ENCODE peak calls at places on chromosomes 3 and 15, in nine cellular contexts. B, A, R, V, T, W, H, C and J are unnamed samples.

GRCh38 chr3:108412351-108412750 is 98.0 kb downstream of the MYH15 start:
- DNase-seq in T (no peak), R (no peak), A (no peak), C (no peak), B (no peak), W (no peak), V (no peak), H (no peak), J (no peak)

GRCh38 chr3:184366619-184367321 is 5.3 kb downstream of the POLR2H start:
- DNase-seq in T (no peak), W (peak; percentile 15), C (no peak), R (no peak), H (no peak), A (no peak), B (peak; percentile 82), V (no peak), J (no peak)

GRCh38 chr15:63121382-63122001 is at the start of gene LACTB:
- DNase-seq in B (peak; percentile 92), A (peak; percentile 76), W (peak; percentile 92), V (peak; percentile 64), T (peak; percentile 81), R (peak; percentile 89), C (peak; percentile 91), H (peak; percentile 93), J (peak; percentile 88)

GRCh38 chr15:20271647-20272046 is 270.0 kb downstream of the GOLGA6L6 start:
- DNase-seq in T (no peak), R (no peak), B (no peak), C (no peak), A (no peak), H (no peak), W (no peak), V (no peak), J (no peak)

GRCh38 chr3:197325773-197326172 is 27.4 kb upstream of the DLG1 start:
- DNase-seq in A (no peak), R (no peak), W (no peak), H (peak; percentile 26), B (no peak), V (no peak), T (no peak), C (no peak), J (no peak)

GRCh38 chr3:57903124-57903668 is 105.0 kb upstream of the FLNB start:
- DNase-seq in V (no peak), T (no peak), A (no peak), H (no peak), B (no peak), C (no peak), W (no peak), R (no peak), J (no peak)

GRCh38 chr3:99666201-99666600 is 27.8 kb downstream of the COL8A1 start:
- DNase-seq in H (no peak), C (no peak), V (no peak), A (no peak), W (no peak), T (no peak), B (no peak), R (no peak), J (no peak)

GRCh38 chr3:127366383-127366782 is 78.5 kb upstream of the PRR20G start:
- DNase-seq in V (no peak), H (peak; percentile 23), A (no peak), R (no peak), B (no peak), W (no peak), C (no peak), T (no peak), J (no peak)

GRCh38 chr3:153958635-153959320 is 162.4 kb upstream of the ARHGEF26 start:
- DNase-seq in B (peak; percentile 66), W (no peak), R (no peak), C (no peak), V (no peak), H (no peak), A (no peak), T (no peak), J (no peak)

GRCh38 chr15:62966294-62966693 is 76.3 kb upstream of the TPM1 start:
- DNase-seq in W (no peak), C (no peak), T (no peak), A (no peak), V (no peak), B (no peak), H (no peak), R (no peak), J (no peak)

GRCh38 chr3:178669046-178669445 is 132.8 kb downstream of the KCNMB2 start:
- DNase-seq in A (no peak), R (no peak), T (no peak), H (no peak), W (no peak), B (peak; percentile 14), C (no peak), V (no peak), J (no peak)

GRCh38 chr3:58463181-58463941 is 28.5 kb upstream of the KCTD6 start:
- DNase-seq in W (peak; percentile 81), T (peak; percentile 59), R (peak; percentile 63), B (peak; percentile 90), H (peak; percentile 68), V (peak; percentile 55), A (peak; percentile 41), C (peak; percentile 79), J (peak; percentile 86)

GRCh38 chr3:132198601-132199000 is 118.6 kb upstream of the ACP3 start:
- DNase-seq in A (no peak), H (no peak), C (no peak), W (no peak), B (no peak), T (no peak), V (no peak), R (no peak), J (no peak)

GRCh38 chr3:169772951-169773816 is at the start of gene MYNN:
- DNase-seq in C (peak; percentile 93), B (peak; percentile 86), V (peak; percentile 61), H (peak; percentile 95), A (peak; percentile 91), R (peak; percentile 92), T (peak; percentile 93), W (peak; percentile 95), J (peak; percentile 88)
- TF ChIP-seq CTCF in C (no peak), B (peak; percentile 23), V (no peak), H (no peak), A (no peak), R (no peak), T (no peak), W (no peak), J (peak; percentile 25)

DNA sequence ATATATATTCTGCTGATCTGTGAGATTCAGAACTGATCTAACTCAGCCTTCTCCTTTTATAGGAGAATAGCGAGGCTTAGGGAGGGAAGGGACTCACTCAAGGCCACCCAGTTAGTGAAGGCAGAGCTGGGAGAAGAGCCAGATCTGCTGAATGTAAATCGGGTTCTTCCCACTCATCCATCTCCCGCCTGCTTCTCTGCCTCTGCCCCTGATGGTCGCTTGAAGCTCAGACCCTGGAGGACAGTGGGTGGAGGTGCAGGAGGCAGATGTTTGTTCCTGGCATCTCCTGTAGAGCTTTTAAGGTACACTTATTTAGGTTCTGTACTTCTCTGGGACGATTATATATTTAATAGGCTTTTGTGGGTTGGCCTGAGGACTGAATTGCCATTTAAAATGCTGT is 4.3 kb downstream of the PDIA5 start:
- DNase-seq in H (no peak), B (no peak), V (no peak), R (no peak), T (no peak), C (no peak), W (no peak), A (no peak), J (no peak)
- TF ChIP-seq CTCF in H (peak; percentile 5), B (peak; percentile 11), V (peak; percentile 36), R (no peak), T (no peak), C (no peak), W (peak; percentile 2), A (no peak), J (no peak)

GRCh38 chr3:28727321-28727720 is 378.7 kb upstream of the AZI2 start:
- DNase-seq in W (no peak), B (no peak), V (no peak), C (no peak), H (no peak), R (no peak), T (no peak), A (no peak), J (no peak)

GRCh38 chr3:28726840-28727239 is 378.2 kb upstream of the AZI2 start:
- DNase-seq in T (no peak), R (peak; percentile 19), V (no peak), B (peak; percentile 13), C (peak; percentile 88), A (no peak), W (peak; percentile 74), H (peak; percentile 54), J (no peak)
- TF ChIP-seq CTCF in T (no peak), R (peak; percentile 62), V (peak; percentile 53), B (peak; percentile 52), C (peak; percentile 17), A (no peak), W (peak; percentile 82), H (peak; percentile 64), J (no peak)

GRCh38 chr15:60672400-60672799 is 193.5 kb upstream of the ICE2 start:
- DNase-seq in V (no peak), W (no peak), A (no peak), T (no peak), B (no peak), R (no peak), C (no peak), H (peak; percentile 68), J (no peak)
- TF ChIP-seq CTCF in V (no peak), W (no peak), A (no peak), T (no peak), B (no peak), R (no peak), C (no peak), H (peak; percentile 26), J (no peak)

DNA sequence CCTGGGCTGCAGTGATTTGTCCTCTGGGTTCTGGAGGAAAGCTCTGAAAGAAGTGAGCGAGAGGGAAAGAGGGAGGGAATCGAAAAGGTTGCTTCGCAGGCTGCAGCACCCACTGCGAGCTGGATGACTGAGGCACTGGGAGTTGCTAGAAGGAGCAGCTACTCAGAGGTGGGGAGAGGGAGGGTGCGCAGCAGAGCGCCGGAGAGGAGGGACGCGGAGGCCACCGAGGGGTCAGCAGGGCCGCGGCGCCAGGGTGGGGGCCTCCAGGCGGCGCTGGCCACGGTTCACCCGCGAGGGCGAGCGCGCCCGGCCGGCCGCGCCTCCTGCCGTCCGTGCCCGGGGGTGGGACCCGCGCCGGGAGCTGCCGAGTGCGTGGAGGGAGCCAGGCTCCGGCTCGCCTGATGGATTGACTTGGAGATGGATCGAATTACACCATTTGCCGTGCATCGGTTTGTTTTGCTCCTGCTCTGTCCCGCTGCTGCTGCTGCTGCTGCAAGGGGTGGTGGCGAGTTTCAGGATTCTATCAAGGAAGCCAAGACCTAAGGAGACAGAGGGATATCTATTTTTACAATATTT is at the start of gene SEMA6D:
- DNase-seq in H (no peak), C (peak; percentile 89), W (peak; percentile 66), B (peak; percentile 70), T (peak; percentile 63), A (no peak), R (peak; percentile 83), V (peak; percentile 54), J (no peak)
- TF ChIP-seq CTCF in H (no peak), C (peak; percentile 30), W (peak; percentile 13), B (peak; percentile 16), T (peak; percentile 28), A (no peak), R (peak; percentile 36), V (peak; percentile 28), J (no peak)

DNA sequence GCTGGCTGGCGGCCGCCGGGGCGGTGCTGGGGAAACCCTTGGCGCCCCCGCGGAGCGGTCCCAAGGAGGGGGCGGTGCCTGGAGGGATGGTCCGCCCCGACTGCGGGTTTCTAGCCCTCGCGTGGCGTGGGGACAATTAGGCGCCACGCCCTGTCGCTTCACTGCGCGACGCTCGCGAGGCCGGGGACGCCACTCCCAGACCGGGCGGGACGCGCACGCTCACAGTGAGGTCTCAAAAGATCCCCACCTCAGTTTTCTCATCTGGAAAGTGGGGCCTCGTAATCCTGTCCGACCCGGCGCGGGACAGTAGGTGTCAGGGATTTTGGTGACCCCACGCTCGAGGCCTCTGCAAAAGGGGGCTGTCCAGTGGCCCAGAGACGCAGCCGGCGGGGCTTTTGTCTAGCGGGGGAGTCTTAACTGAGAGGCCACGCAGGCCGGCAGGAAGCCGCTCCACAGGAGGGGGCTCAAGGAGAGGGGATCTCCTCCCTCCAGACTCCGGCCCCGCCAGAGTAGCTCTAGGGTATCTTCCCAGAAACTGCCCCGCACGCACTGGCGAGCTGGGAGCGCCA is 808 bp upstream of the CLK3 start:
- DNase-seq in H (peak; percentile 89), C (peak; percentile 80), T (peak; percentile 80), R (peak; percentile 90), W (peak; percentile 89), B (peak; percentile 80), A (peak; percentile 97), V (no peak), J (peak; percentile 72)
- TF ChIP-seq CTCF in H (no peak), C (no peak), T (no peak), R (no peak), W (no peak), B (no peak), A (no peak), V (no peak), J (no peak)